ENCODE peak calls at places on chromosomes 4 and X, in six cellular contexts. S is hepatocyte; U is IMR-90; D is pancreas; T is CD8-positive, alpha-beta T cell; M is PC-3. V is an unnamed sample.

GRCh38 chr4:141210168-141210567 is 10.5 kb upstream of the ZNF330 start:
- DNase-seq in S (no peak), U (no peak), D (no peak), T (no peak), M (no peak), V (no peak)

GRCh38 chr4:87100093-87100634 is 120.3 kb downstream of the KLHL8 start:
- DNase-seq in S (no peak), U (no peak), D (no peak), T (no peak), M (peak), V (no peak)

GRCh38 chr4:20418865-20419451 is 167.3 kb downstream of the SLIT2 start:
- DNase-seq in S (peak), U (peak), D (no peak), T (no peak), M (peak), V (peak)

GRCh38 chrX:16788477-16788876 is 2.2 kb downstream of the TXLNG start:
- DNase-seq in S (no peak), U (no peak), D (no peak), T (no peak), M (no peak), V (no peak)

GRCh38 chrX:40871385-40872082 is 136.2 kb upstream of the MED14 start:
- DNase-seq in S (no peak), U (peak), D (no peak), T (no peak), M (peak), V (no peak)

GRCh38 chr4:147339116-147339515 is 141.8 kb upstream of the EDNRA start:
- DNase-seq in S (no peak), U (peak), D (no peak), T (no peak), M (no peak), V (no peak)

GRCh38 chrX:108811891-108812290 is 75.5 kb upstream of the IRS4 start:
- DNase-seq in S (no peak), U (no peak), D (no peak), T (no peak), M (no peak), V (no peak)

GRCh38 chr4:129453524-129453923 is 357.6 kb downstream of the C4orf33 start:
- DNase-seq in S (no peak), U (no peak), D (no peak), T (no peak), M (no peak), V (no peak)

GRCh38 chr4:145694929-145695328 is 15.0 kb downstream of the C4orf51 start:
- DNase-seq in S (no peak), U (peak), D (no peak), T (no peak), M (peak), V (no peak)

GRCh38 chrX:37320541-37321203 is 28.5 kb upstream of the PRRG1 start:
- DNase-seq in S (no peak), U (no peak), D (no peak), T (no peak), M (no peak), V (no peak)

GRCh38 chrX:112769034-112769433 is 71.6 kb downstream of the AMOT start:
- DNase-seq in S (no peak), U (peak), D (no peak), T (no peak), M (no peak), V (no peak)

GRCh38 chr4:6443035-6444023 is 29.1 kb downstream of the PPP2R2C start:
- DNase-seq in S (no peak), U (no peak), D (no peak), T (no peak), M (peak), V (no peak)

GRCh38 chr4:72701987-72702819 is 133.2 kb upstream of the ADAMTS3 start:
- DNase-seq in S (peak), U (peak), D (no peak), T (no peak), M (peak), V (peak)

GRCh38 chr4:26851129-26851528 is 9.5 kb upstream of the STIM2 start:
- DNase-seq in S (no peak), U (no peak), D (no peak), T (no peak), M (no peak), V (no peak)

GRCh38 chr4:51999250-51999649 is 20.9 kb downstream of the LRRC66 start:
- DNase-seq in S (no peak), U (no peak), D (no peak), T (no peak), M (no peak), V (no peak)

GRCh38 chr4:3295837-3296624 is 3.2 kb downstream of the RGS12 start:
- DNase-seq in S (no peak), U (no peak), D (no peak), T (peak), M (no peak), V (no peak)

GRCh38 chr4:182968917-182969650 is 51.9 kb upstream of the DCTD start:
- DNase-seq in S (no peak), U (no peak), D (no peak), T (no peak), M (no peak), V (no peak)

GRCh38 chr4:132227349-132228165 is 921.5 kb upstream of the PCDH10 start:
- DNase-seq in S (peak), U (peak), D (peak), T (no peak), M (peak), V (peak)

GRCh38 chr4:55866973-55867574 is 13.6 kb downstream of the EXOC1 start:
- DNase-seq in S (peak), U (peak), D (no peak), T (no peak), M (peak), V (peak)

GRCh38 chr4:159048166-159048886 is 54.6 kb upstream of the RAPGEF2 start:
- DNase-seq in S (peak), U (peak), D (peak), T (no peak), M (peak), V (peak)

GRCh38 chr4:4856071-4857000 is 3.1 kb upstream of the MSX1 start:
- DNase-seq in S (peak), U (no peak), D (no peak), T (no peak), M (peak), V (no peak)

GRCh38 chrX:77347572-77347971 is 99.6 kb upstream of the FGF16 start:
- DNase-seq in S (no peak), U (no peak), D (no peak), T (no peak), M (peak), V (no peak)

GRCh38 chr4:86940176-86940575 is 5.4 kb downstream of the AFF1 start:
- DNase-seq in S (no peak), U (peak), D (no peak), T (no peak), M (no peak), V (no peak)

GRCh38 chr4:1416051-1416947 is 10.1 kb upstream of the NKX1-1 start:
- DNase-seq in S (peak), U (no peak), D (peak), T (peak), M (no peak), V (no peak)

GRCh38 chrX:155745792-155746191 is 133.0 kb upstream of the TMLHE start:
- DNase-seq in S (peak), U (peak), D (no peak), T (no peak), M (peak), V (no peak)

GRCh38 chrX:13756381-13756780 is 21.8 kb downstream of the OFD1 start:
- DNase-seq in S (no peak), U (no peak), D (no peak), T (no peak), M (no peak), V (no peak)
- H3K27ac ChIP-seq in S (no peak), U (no peak), D (no peak), T (no peak), M (no peak), V (no peak)

GRCh38 chr4:25182941-25183340 is 22.7 kb upstream of the SEPSECS start:
- DNase-seq in S (no peak), U (no peak), D (no peak), T (no peak), M (no peak), V (no peak)

GRCh38 chr4:25184056-25184455 is 23.8 kb upstream of the SEPSECS start:
- DNase-seq in S (no peak), U (no peak), D (no peak), T (no peak), M (no peak), V (no peak)

GRCh38 chr4:25178838-25179261 is 18.6 kb upstream of the SEPSECS start:
- DNase-seq in S (peak), U (no peak), D (no peak), T (no peak), M (no peak), V (no peak)

GRCh38 chr4:25177147-25177546 is 16.9 kb upstream of the SEPSECS start:
- DNase-seq in S (no peak), U (no peak), D (no peak), T (no peak), M (no peak), V (no peak)

GRCh38 chr4:25180524-25181131 is 20.4 kb upstream of the SEPSECS start:
- DNase-seq in S (peak), U (peak), D (no peak), T (no peak), M (peak), V (peak)
- TF ChIP-seq CTCF in S (peak), U (peak), D (peak), T (peak), M (peak), V (peak)

DNA sequence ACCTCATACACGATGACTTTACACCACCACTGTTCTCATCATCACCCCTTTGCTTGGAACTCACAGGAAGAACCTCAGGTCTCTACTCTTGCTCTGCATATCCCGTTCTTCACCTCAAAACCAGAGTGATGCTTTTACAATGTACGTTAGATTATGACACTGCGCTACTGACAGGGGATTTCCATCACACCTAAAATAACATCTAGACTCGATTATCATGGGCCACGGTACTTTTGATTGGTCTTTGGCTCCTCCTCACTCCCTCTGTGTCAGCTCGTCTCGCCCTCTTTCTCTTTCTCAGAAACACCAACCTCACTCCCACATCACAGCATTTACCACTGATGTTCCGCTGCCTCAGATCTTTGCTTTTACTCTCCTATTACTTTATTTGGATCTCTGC is 172.4 kb downstream of the TLL1 start:
- DNase-seq in S (no peak), U (no peak), D (no peak), T (no peak), M (no peak), V (no peak)
- H3K27ac ChIP-seq in S (no peak), U (no peak), D (no peak), T (no peak), M (peak), V (no peak)

DNA sequence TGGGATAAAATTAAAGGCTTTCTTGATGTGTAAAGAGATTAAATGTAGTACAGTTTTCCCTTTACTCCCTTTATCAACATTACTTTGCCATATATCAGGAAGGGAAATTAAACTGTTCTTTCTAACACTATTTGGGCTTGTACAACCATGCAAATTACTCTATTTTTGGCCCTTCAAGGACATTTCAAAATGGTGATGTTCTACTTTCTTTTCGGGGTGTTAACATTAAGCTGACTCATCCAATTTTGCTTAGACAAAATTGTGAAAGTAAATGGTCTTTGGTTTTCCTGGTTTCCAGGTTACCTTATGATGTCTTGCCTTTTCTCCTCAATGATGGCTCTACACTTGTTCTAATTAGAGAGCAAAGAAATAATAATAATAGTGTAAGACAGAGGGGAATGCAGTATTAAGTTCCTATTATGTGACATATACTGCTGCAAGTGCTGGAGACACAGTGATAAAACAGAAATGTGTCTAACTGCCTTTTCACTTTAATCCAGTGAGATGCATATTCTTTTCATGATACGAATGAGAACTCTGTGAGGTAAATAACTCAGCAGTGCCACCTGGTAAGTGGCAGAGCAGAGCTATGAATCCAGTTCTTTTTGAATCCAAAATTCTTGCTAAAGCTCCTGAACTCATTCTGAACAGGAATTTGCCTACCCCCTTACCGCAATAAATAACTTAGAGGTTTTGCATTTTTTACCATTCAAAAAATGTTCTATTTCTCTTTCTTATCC is 35.7 kb upstream of the PDE5A start:
- DNase-seq in S (no peak), U (peak), D (no peak), T (no peak), M (no peak), V (no peak)
- TF ChIP-seq CTCF in S (no peak), U (no peak), D (no peak), T (no peak), M (no peak), V (no peak)

DNA sequence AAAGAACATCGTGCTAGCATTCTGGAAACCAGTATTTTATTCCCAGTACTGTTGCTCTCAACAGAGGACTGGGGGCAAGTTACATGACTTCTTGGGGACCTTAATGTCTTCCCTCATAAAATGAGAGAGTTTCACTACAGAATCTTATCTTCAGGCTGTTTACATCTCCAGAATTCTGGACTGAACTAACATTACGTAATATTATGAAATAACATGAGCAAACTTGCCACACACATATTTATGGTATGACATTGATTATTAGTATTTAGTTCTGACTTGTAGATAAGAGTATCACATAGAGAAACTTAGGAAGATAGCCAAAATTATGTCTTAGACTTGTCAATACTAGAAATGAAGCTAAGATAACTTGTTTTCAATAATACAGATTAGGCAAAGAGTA is 68.0 kb downstream of the NFKB1 start:
- DNase-seq in S (no peak), U (peak), D (no peak), T (no peak), M (no peak), V (peak)
- H3K27ac ChIP-seq in S (peak), U (peak), D (peak), T (no peak), M (no peak), V (no peak)

GRCh38 chr4:155371432-155372043 is 5.2 kb downstream of the MAP9 start:
- DNase-seq in S (peak), U (peak), D (no peak), T (no peak), M (peak), V (peak)
- TF ChIP-seq CTCF in S (peak), U (peak), D (peak), T (peak), M (peak), V (peak)

V was measured in RWPE1.